ENCODE peak calls at places on chromosomes 4 and X, in nine cellular contexts. C, R, I, O, E, F, A, T and D are unnamed samples.

GRCh38 chrX:39157796-39158195 is 356.5 kb downstream of the MID1IP1 start:
- DNase-seq in C (no peak), R (no peak), I (no peak), O (no peak), E (no peak), F (no peak), A (no peak), T (no peak), D (no peak)

GRCh38 chr4:184287697-184288255 is 70.1 kb upstream of the ENPP6 start:
- DNase-seq in C (no peak), R (peak; percentile 55), I (no peak), O (peak; percentile 29), E (no peak), F (no peak), A (no peak), T (no peak), D (no peak)

GRCh38 chr4:2962614-2963184 is 507 bp downstream of the NOP14 start:
- DNase-seq in C (no peak), R (peak; percentile 71), I (no peak), O (peak; percentile 81), E (peak; percentile 68), F (no peak), A (no peak), T (no peak), D (no peak)

GRCh38 chrX:111492085-111492484 is 19.4 kb upstream of the SERTM2 start:
- DNase-seq in C (no peak), R (no peak), I (no peak), O (no peak), E (no peak), F (peak; percentile 16), A (no peak), T (no peak), D (no peak)

GRCh38 chr4:160835789-160836188 is 1328.0 kb downstream of the FSTL5 start:
- DNase-seq in C (no peak), R (no peak), I (no peak), O (peak; percentile 78), E (no peak), F (no peak), A (no peak), T (no peak), D (peak; percentile 73)

GRCh38 chr4:94758700-94759399 is 1.1 kb downstream of the BMPR1B start:
- DNase-seq in C (no peak), R (peak; percentile 28), I (no peak), O (peak; percentile 67), E (no peak), F (peak; percentile 48), A (no peak), T (no peak), D (no peak)

GRCh38 chr4:142663828-142664227 is 182.3 kb downstream of the INPP4B start:
- DNase-seq in C (no peak), R (no peak), I (no peak), O (no peak), E (no peak), F (no peak), A (no peak), T (no peak), D (no peak)

GRCh38 chrX:154011376-154012335 is 8.0 kb downstream of the IRAK1 start:
- DNase-seq in C (no peak), R (no peak), I (no peak), O (no peak), E (peak; percentile 37), F (no peak), A (no peak), T (no peak), D (no peak)

GRCh38 chr4:107115185-107115847 is 79.2 kb upstream of the DKK2 start:
- DNase-seq in C (no peak), R (no peak), I (no peak), O (peak; percentile 7), E (no peak), F (peak; percentile 22), A (no peak), T (no peak), D (no peak)

GRCh38 chr4:112266823-112267222 is 18.9 kb downstream of the TIFA start:
- DNase-seq in C (no peak), R (peak; percentile 50), I (no peak), O (peak; percentile 39), E (no peak), F (peak; percentile 12), A (no peak), T (no peak), D (no peak)

GRCh38 chr4:79249879-79250503 is 75.9 kb downstream of the NAA11 start:
- DNase-seq in C (no peak), R (no peak), I (peak; percentile 38), O (no peak), E (no peak), F (no peak), A (no peak), T (no peak), D (no peak)

GRCh38 chrX:153397256-153397960 is 3.7 kb downstream of the PNMA6E start:
- DNase-seq in C (no peak), R (no peak), I (no peak), O (no peak), E (no peak), F (no peak), A (no peak), T (no peak), D (no peak)

GRCh38 chr4:125664091-125664767 is 349.5 kb downstream of the FAT4 start:
- DNase-seq in C (no peak), R (no peak), I (no peak), O (no peak), E (no peak), F (no peak), A (no peak), T (no peak), D (no peak)

GRCh38 chrX:9907645-9908387 is 59.3 kb upstream of the CLDN34 start:
- DNase-seq in C (no peak), R (peak; percentile 47), I (no peak), O (no peak), E (no peak), F (no peak), A (no peak), T (no peak), D (no peak)

GRCh38 chr4:169745291-169745690 is 12.5 kb downstream of the HPF1 start:
- DNase-seq in C (no peak), R (no peak), I (no peak), O (no peak), E (no peak), F (no peak), A (no peak), T (no peak), D (no peak)

GRCh38 chrX:38312436-38312835 is 14.9 kb downstream of the RPGR start:
- DNase-seq in C (no peak), R (peak; percentile 65), I (peak; percentile 48), O (no peak), E (no peak), F (no peak), A (no peak), T (no peak), D (no peak)

GRCh38 chrX:46961574-46962279 is 49.5 kb downstream of the JADE3 start:
- DNase-seq in C (no peak), R (no peak), I (no peak), O (peak; percentile 5), E (no peak), F (no peak), A (no peak), T (no peak), D (no peak)

GRCh38 chr4:183011213-183011907 is 87.7 kb upstream of the WWC2 start:
- DNase-seq in C (no peak), R (no peak), I (peak; percentile 76), O (no peak), E (no peak), F (no peak), A (no peak), T (no peak), D (no peak)

GRCh38 chrX:55135171-55135570 is 46.4 kb downstream of the PAGE2 start:
- DNase-seq in C (peak; percentile 18), R (peak; percentile 59), I (no peak), O (peak; percentile 20), E (peak; percentile 45), F (peak; percentile 41), A (peak; percentile 59), T (peak; percentile 11), D (no peak)

GRCh38 chr4:85886665-85887064 is 411.7 kb downstream of the ARHGAP24 start:
- DNase-seq in C (no peak), R (peak; percentile 26), I (no peak), O (no peak), E (no peak), F (no peak), A (no peak), T (no peak), D (no peak)

GRCh38 chrX:103446665-103447302 is 70.4 kb downstream of the BEX3 start:
- DNase-seq in C (no peak), R (no peak), I (no peak), O (peak; percentile 80), E (no peak), F (no peak), A (no peak), T (no peak), D (peak; percentile 55)
- H3K27ac ChIP-seq in C (no peak overlapping the region), R (no peak overlapping the region), I (no peak overlapping the region), O (peak overlapping the region; percentile 79), E (no peak overlapping the region), F (peak overlapping the region; percentile 37), A (no peak overlapping the region), T (no peak overlapping the region), D (peak overlapping the region; percentile 68)

GRCh38 chr4:4492161-4492847 is 49.5 kb downstream of the STX18 start:
- DNase-seq in C (no peak), R (peak; percentile 86), I (no peak), O (no peak), E (no peak), F (no peak), A (no peak), T (no peak), D (no peak)
- H3K27ac ChIP-seq in C (no peak overlapping the region), R (peak overlapping the region; percentile 40), I (no peak overlapping the region), O (no peak overlapping the region), E (no peak overlapping the region), F (peak overlapping the region; percentile 27), A (peak overlapping the region; percentile 14), T (no peak overlapping the region), D (no peak overlapping the region)

DNA sequence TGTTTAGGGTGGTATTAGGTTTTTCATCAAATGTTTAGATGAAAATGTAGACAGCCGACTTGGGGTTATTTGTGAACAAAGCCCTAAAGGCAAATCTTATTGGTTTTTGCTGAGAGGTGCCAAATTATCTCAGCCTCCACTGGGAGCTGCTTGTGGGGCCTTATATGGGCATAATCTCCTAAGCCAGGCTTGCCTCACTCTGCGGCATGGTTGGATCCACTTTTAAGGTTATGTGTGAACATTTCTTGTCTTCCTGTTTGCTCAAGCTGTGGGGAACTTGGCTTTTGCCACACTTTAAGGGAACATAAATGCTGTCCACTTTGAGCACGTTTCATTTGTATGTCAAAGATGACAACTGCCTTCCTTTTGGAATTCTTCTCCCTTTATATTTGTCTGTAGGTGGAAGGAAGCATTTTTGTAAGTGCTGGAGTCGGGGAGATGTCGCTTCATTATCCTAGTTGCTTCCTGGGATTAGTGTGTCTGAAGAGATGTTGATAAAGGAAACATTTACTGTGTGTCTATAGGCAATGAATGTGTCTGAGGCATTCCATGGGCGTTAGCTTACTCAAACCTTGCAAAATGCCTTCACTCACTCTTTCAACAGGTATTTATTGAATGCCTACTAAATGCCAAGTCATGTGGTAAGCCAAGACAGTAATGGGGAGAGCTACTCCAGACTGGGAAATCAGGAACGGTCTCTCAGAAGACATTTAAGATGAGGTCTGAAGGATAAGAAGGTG is 78.3 kb downstream of the SLC9A6 start:
- DNase-seq in C (no peak), R (no peak), I (no peak), O (no peak), E (peak; percentile 56), F (no peak), A (no peak), T (no peak), D (no peak)
- H3K27ac ChIP-seq in C (no peak overlapping the region), R (no peak overlapping the region), I (no peak overlapping the region), O (no peak overlapping the region), E (peak overlapping the region; percentile 39), F (no peak overlapping the region), A (no peak overlapping the region), T (no peak overlapping the region), D (no peak overlapping the region)

GRCh38 chr4:48015216-48015615 is 1.3 kb downstream of the CNGA1 start:
- DNase-seq in C (no peak), R (no peak), I (no peak), O (no peak), E (no peak), F (no peak), A (no peak), T (no peak), D (no peak)
- H3K27ac ChIP-seq in C (no peak overlapping the region), R (no peak overlapping the region), I (no peak overlapping the region), O (no peak overlapping the region), E (no peak overlapping the region), F (no peak overlapping the region), A (peak overlapping the region; percentile 35), T (no peak overlapping the region), D (no peak overlapping the region)